ENCODE peak calls at places on chromosome 18, in ten cellular contexts. X is GM03348; H is adrenal gland; W is naive thymus-derived CD4-positive, alpha-beta T cell; G is GM04503; O is stimulated activated CD8-positive, alpha-beta memory T cell treated with anti-CD3 and anti-CD28 coated beads, Interleukin-7, amount 100 ng/mL, for 48 hours; F is testis; Y is retina; M is GM19239; D is midbrain. E is an unnamed sample.

GRCh38 chr18:10131036-10131774 is 217.4 kb downstream of the VAPA start:
- DNase-seq in O (no peak), X (no peak), M (no peak), D (no peak), G (no peak), Y (peak), F (no peak), H (no peak), W (no peak), E (no peak)

GRCh38 chr18:59799383-59800015 is 100.3 kb upstream of the PMAIP1 start:
- DNase-seq in Y (no peak), W (no peak), H (no peak), F (no peak), D (no peak), O (no peak), M (no peak), X (peak), G (no peak), E (peak)

GRCh38 chr18:35673682-35674081 is 92.1 kb downstream of the GALNT1 start:
- DNase-seq in G (no peak), F (no peak), D (no peak), Y (no peak), W (no peak), M (no peak), H (no peak), X (no peak), O (no peak), E (no peak)

GRCh38 chr18:59604877-59605276 is 92.3 kb downstream of the CCBE1 start:
- DNase-seq in F (no peak), H (no peak), D (no peak), O (no peak), Y (no peak), X (no peak), G (no peak), W (no peak), M (no peak), E (no peak)

GRCh38 chr18:7011142-7011541 is 106.5 kb downstream of the LAMA1 start:
- DNase-seq in F (no peak), X (no peak), M (no peak), W (no peak), O (no peak), H (no peak), G (no peak), D (no peak), Y (no peak), E (no peak)

GRCh38 chr18:63540131-63540530 is 2.0 kb upstream of the SERPINB12 start:
- DNase-seq in O (no peak), G (peak), X (peak), D (no peak), M (no peak), Y (no peak), H (no peak), W (no peak), F (no peak), E (no peak)

GRCh38 chr18:65938592-65939372 is 188.0 kb downstream of the CDH7 start:
- DNase-seq in H (peak), G (no peak), M (no peak), D (no peak), X (no peak), O (no peak), F (peak), W (no peak), Y (no peak), E (no peak)

GRCh38 chr18:31652875-31653274 is 31.5 kb downstream of the B4GALT6 start:
- DNase-seq in M (no peak), D (no peak), G (no peak), W (no peak), X (no peak), H (no peak), O (no peak), Y (no peak), F (no peak), E (no peak)

GRCh38 chr18:48024009-48024512 is 93.6 kb upstream of the SMAD2 start:
- DNase-seq in F (no peak), X (no peak), Y (no peak), D (no peak), H (no peak), M (no peak), O (no peak), G (no peak), W (no peak), E (no peak)

GRCh38 chr18:79933765-79934164 is 17.7 kb downstream of the SLC66A2 start:
- DNase-seq in H (peak), M (no peak), F (peak), W (no peak), Y (no peak), G (peak), X (peak), D (no peak), O (no peak), E (peak)

GRCh38 chr18:59272221-59272888 is 899 bp downstream of the RAX start:
- DNase-seq in W (no peak), X (peak), H (no peak), F (no peak), M (no peak), Y (peak), D (no peak), O (no peak), G (no peak), E (no peak)

GRCh38 chr18:58788971-58789797 is 75.5 kb upstream of the ZNF532 start:
- DNase-seq in W (no peak), Y (peak), M (no peak), F (peak), X (no peak), O (no peak), G (no peak), D (peak), H (peak), E (no peak)

GRCh38 chr18:75297731-75298130 is 87.1 kb downstream of the TSHZ1 start:
- DNase-seq in H (no peak), M (no peak), G (no peak), X (no peak), W (no peak), O (no peak), Y (no peak), D (no peak), F (no peak), E (no peak)

GRCh38 chr18:59909289-59910036 is 9.7 kb downstream of the PMAIP1 start:
- DNase-seq in X (no peak), G (no peak), M (no peak), O (no peak), Y (no peak), H (no peak), W (no peak), F (no peak), D (no peak), E (no peak)

GRCh38 chr18:23032030-23032582 is 99.0 kb downstream of the RBBP8 start:
- DNase-seq in Y (no peak), G (peak), O (no peak), F (no peak), M (no peak), X (peak), H (no peak), D (no peak), W (no peak), E (peak)

GRCh38 chr18:26993568-26993967 is 128.1 kb upstream of the AQP4 start:
- DNase-seq in X (no peak), Y (no peak), H (no peak), F (no peak), G (no peak), O (no peak), D (no peak), W (no peak), M (no peak), E (no peak)

GRCh38 chr18:3664563-3665178 is 214.7 kb downstream of the TGIF1 start:
- DNase-seq in H (no peak), D (no peak), O (no peak), F (peak), Y (peak), X (no peak), W (no peak), M (no peak), G (no peak), E (no peak)